ENCODE peak calls at places on chromosomes 4 and X, in ten cellular contexts. X is BJ; I is AG10803; H is CD8-positive, alpha-beta T cell; R is GM12865; V is heart right ventricle; Q is kidney epithelial cell; O is HFF-Myc; T is cardiac fibroblast; C is sigmoid colon. Z is an unnamed sample.

GRCh38 chrX:71487814-71488213 is 45.1 kb upstream of the OGT start:
- DNase-seq in H (no peak), R (no peak), O (no peak), X (no peak), T (no peak), Q (no peak), V (no peak), C (no peak), I (no peak), Z (no peak)

GRCh38 chr4:10703146-10703545 is 18.6 kb upstream of the CLNK start:
- DNase-seq in Q (no peak), X (no peak), O (no peak), C (no peak), R (no peak), T (no peak), I (no peak), H (no peak), V (no peak), Z (no peak)

GRCh38 chrX:118974088-118974907 is at the start of gene LONRF3:
- DNase-seq in H (peak; percentile 47), V (peak; percentile 65), R (no peak), I (peak; percentile 29), Q (no peak), O (no peak), C (peak; percentile 94), T (peak; percentile 50), X (no peak), Z (peak; percentile 41)

GRCh38 chr4:114399085-114399484 is 199.5 kb upstream of the UGT8 start:
- DNase-seq in O (no peak), C (no peak), X (no peak), I (no peak), R (no peak), V (no peak), T (no peak), H (no peak), Q (no peak), Z (no peak)

GRCh38 chr4:4491396-4491893 is 50.4 kb downstream of the STX18 start:
- DNase-seq in O (no peak), Q (no peak), X (no peak), H (no peak), R (peak; percentile 34), I (no peak), T (no peak), V (no peak), C (no peak), Z (no peak)

GRCh38 chr4:33272722-33273121 is 2552.6 kb downstream of the PCDH7 start:
- DNase-seq in T (no peak), V (no peak), X (no peak), H (no peak), R (no peak), I (no peak), Q (no peak), C (no peak), O (no peak), Z (no peak)

GRCh38 chrX:40145001-40145631 is 47.4 kb upstream of the BCOR start:
- DNase-seq in Q (no peak), H (no peak), R (no peak), T (no peak), I (peak; percentile 71), C (no peak), O (peak; percentile 33), X (no peak), V (no peak), Z (no peak)

GRCh38 chrX:21798677-21799219 is 40.7 kb upstream of the MBTPS2 start:
- DNase-seq in X (no peak), Q (peak; percentile 78), T (peak; percentile 24), O (no peak), V (no peak), H (no peak), R (peak; percentile 56), C (no peak), I (no peak), Z (peak; percentile 45)

GRCh38 chr4:169987327-169988228 is 38.6 kb downstream of the MFAP3L start:
- DNase-seq in R (no peak), V (no peak), Q (no peak), H (no peak), O (no peak), I (no peak), X (no peak), T (no peak), C (no peak), Z (no peak)

GRCh38 chrX:48465336-48465933 is 4.6 kb downstream of the SLC38A5 start:
- DNase-seq in I (peak; percentile 96), R (no peak), H (no peak), X (peak; percentile 61), T (peak; percentile 73), C (no peak), Q (peak; percentile 56), O (peak; percentile 65), V (no peak), Z (peak; percentile 87)

GRCh38 chr4:13988347-13989265 is 361.1 kb upstream of the BOD1L1 start:
- DNase-seq in H (no peak), O (no peak), I (peak; percentile 92), R (no peak), Q (no peak), X (no peak), V (no peak), C (peak; percentile 73), T (peak; percentile 96), Z (peak; percentile 99)

GRCh38 chr4:10172278-10173038 is 55.9 kb upstream of the WDR1 start:
- DNase-seq in X (no peak), R (no peak), I (no peak), H (no peak), C (no peak), O (no peak), Q (no peak), T (peak; percentile 56), V (peak; percentile 19), Z (no peak)

GRCh38 chr4:16122225-16122624 is 38.4 kb upstream of the PROM1 start:
- DNase-seq in X (no peak), R (no peak), H (no peak), I (peak; percentile 21), C (no peak), Q (no peak), V (no peak), T (no peak), O (no peak), Z (no peak)

DNA sequence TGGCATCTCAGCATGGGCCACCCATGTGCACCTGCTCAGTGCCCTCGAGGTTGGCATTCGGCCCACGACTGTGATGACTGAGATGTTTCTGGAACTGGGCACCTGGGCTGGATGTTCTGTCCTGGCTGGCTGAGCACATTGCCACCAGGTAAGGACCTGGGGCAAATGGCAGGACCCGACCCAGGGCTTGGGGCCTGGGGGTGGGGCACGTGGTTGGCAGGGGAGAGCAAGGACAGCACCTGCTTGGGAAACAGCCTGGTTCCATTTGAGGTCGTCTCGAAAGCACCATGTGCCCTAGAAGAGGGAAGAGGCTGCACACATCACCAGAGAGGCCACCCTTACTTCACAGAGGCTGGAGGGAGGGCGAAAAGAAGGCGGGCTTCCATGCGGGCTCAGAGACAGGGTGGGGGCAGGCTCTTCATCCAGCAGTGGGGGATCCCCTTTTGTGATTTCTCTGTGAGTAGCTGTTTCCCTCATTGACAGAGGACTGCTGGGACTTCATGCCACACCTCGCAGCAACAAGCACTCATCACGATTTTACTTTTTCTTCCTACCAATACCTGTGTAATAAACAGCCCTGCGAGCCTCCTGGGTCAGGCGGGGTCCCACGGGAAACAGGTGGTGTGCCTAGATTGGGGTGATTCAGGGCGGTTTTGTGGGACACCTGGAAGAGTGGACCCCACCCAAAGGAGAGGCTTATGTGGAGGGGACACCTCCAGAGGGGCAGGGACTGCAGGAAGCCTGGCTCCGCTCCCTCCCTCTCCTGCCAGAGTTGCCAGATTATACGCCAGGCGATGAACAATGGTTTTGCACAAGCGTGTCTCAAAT is 12.0 kb downstream of the TMEM187 start:
- DNase-seq in C (no peak), T (no peak), X (no peak), H (no peak), Q (no peak), O (no peak), I (no peak), R (peak; percentile 80), V (no peak), Z (no peak)
- H3K4me3 ChIP-seq in C (no peak overlapping the region), T (no peak overlapping the region), X (no peak overlapping the region), H (peak overlapping the region; percentile 46), Q (no peak overlapping the region), O (no peak overlapping the region), I (no peak overlapping the region), R (peak overlapping the region; percentile 69), V (no peak overlapping the region), Z (no peak overlapping the region)

DNA sequence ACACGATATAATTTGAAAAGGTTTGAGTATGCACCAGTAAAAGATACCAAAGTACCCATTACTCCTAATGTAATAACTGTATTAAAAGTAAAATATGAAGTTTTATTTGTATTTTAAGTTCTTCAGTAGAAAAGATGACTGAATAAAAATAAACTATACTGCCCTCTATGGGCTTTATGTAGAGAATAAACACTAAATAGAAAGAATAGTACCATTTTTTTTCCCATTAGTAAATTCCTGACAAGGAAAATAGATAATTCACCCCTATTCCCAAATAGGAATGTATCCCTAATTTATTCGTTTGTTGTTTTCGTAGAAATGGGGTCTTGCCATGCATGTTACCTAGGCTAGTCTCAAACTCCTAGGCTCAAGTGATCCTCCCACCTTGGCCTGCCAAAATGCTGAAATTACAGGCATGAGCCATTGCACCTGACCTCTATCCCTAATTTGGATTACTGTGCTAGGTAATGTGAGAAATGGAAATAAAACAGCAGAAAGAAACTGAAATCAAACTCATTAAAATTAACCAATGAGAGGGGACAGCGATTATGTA is 73.6 kb upstream of the COX18 start:
- DNase-seq in Q (no peak), H (no peak), X (no peak), R (no peak), V (no peak), T (no peak), O (no peak), I (no peak), C (no peak), Z (no peak)
- TF ChIP-seq CTCF in Q (peak; percentile 13), H (peak; percentile 38), X (no peak), R (no peak), V (peak; percentile 38), T (peak; percentile 16), O (no peak), I (no peak), C (no peak), Z (peak; percentile 19)

DNA sequence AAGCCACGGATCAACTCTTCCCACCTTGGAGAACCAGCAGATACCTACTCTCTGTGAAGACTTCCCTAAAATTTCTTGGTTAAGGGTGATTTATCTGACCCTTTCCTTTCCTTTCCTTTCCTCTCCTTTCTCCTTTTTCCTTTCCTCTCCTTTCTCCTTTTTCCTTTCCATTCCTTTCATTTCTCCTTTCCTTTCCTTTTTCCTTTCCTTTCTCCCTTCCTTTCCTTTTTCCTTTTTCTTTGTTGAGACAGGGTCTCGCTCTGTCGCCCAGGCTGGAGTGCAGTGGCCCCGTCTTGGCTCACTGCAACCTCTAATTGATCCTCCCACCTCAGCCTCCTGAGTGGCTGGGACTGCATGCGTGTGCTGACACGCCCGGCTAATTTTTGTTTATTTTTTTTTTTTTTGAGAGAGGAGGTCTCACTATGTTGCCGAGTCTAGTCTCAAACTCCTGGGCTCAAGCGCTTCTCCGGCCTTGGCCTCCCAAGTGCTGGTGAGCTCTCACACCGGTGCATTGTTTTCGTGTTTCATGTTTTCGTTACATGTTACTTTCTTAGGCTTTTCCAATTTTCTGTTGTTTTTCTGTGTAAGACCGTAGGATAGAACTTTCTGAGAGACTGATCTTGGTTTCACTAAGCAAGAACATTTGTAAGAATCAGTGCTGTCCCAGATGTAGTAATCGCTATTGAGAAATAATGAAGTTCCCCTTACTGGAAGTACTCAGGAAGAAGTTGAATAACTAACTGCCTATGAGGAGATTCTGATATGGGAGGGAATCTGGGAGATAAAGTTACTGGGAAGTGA is 2.0 kb downstream of the TMEM165 start:
- DNase-seq in R (peak; percentile 30), Q (no peak), T (peak; percentile 81), H (no peak), I (peak; percentile 81), C (no peak), V (no peak), X (peak; percentile 35), O (no peak), Z (peak; percentile 89)
- H3K4me3 ChIP-seq in R (peak overlapping the region; percentile 75), Q (peak overlapping the region; percentile 91), T (peak overlapping the region; percentile 77), H (no peak overlapping the region), I (peak overlapping the region; percentile 84), C (peak overlapping the region; percentile 99), V (peak overlapping the region; percentile 87), X (peak overlapping the region; percentile 53), O (peak overlapping the region; percentile 71), Z (peak overlapping the region; percentile 76)

GRCh38 chr4:109701566-109702399 is 1.5 kb downstream of the CASP6 start:
- DNase-seq in Q (no peak), H (no peak), X (no peak), R (peak; percentile 41), T (no peak), V (no peak), I (no peak), O (no peak), C (no peak), Z (peak; percentile 8)
- TF ChIP-seq CTCF in Q (no peak), H (no peak), X (no peak), R (no peak), T (no peak), V (no peak), I (no peak), O (no peak), C (no peak), Z (no peak)